ENCODE peak calls at places on chromosomes 4 and X, in nine cellular contexts. X, K, L, Z, Y, I, Q, D and B are unnamed samples.

GRCh38 chr4:18930487-18930886 is 908.9 kb upstream of the LCORL start:
- DNase-seq in X (no peak), K (no peak), L (no peak), Z (no peak), Y (no peak), I (no peak), Q (no peak), D (no peak), B (no peak)

GRCh38 chr4:140223056-140223810 is 69.2 kb upstream of the MAML3 start:
- DNase-seq in X (peak), K (no peak), L (no peak), Z (no peak), Y (no peak), I (peak), Q (peak), D (no peak), B (no peak)

GRCh38 chr4:73661646-73662119 is 41.4 kb upstream of the RASSF6 start:
- DNase-seq in X (peak), K (no peak), L (no peak), Z (no peak), Y (no peak), I (no peak), Q (peak), D (no peak), B (no peak)

GRCh38 chrX:67544871-67545771 is 1.3 kb downstream of the AR start:
- DNase-seq in X (peak), K (peak), L (no peak), Z (no peak), Y (no peak), I (no peak), Q (no peak), D (peak), B (no peak)

GRCh38 chr4:96448315-96448872 is 608.5 kb downstream of the PDHA2 start:
- DNase-seq in X (no peak), K (no peak), L (no peak), Z (no peak), Y (no peak), I (no peak), Q (no peak), D (no peak), B (no peak)

GRCh38 chrX:12950851-12951589 is 23.9 kb upstream of the TMSB4X start:
- DNase-seq in X (no peak), K (peak), L (no peak), Z (peak), Y (peak), I (no peak), Q (no peak), D (no peak), B (no peak)

GRCh38 chr4:82893942-82894341 is 3.0 kb upstream of the SEC31A start:
- DNase-seq in X (no peak), K (peak), L (no peak), Z (no peak), Y (no peak), I (no peak), Q (no peak), D (no peak), B (no peak)

GRCh38 chr4:169583563-169583962 is 28.8 kb downstream of the NEK1 start:
- DNase-seq in X (peak), K (no peak), L (peak), Z (no peak), Y (no peak), I (no peak), Q (no peak), D (no peak), B (no peak)

GRCh38 chr4:168722391-168722790 is 225.5 kb downstream of the PALLD start:
- DNase-seq in X (peak), K (no peak), L (no peak), Z (no peak), Y (no peak), I (no peak), Q (no peak), D (no peak), B (no peak)

GRCh38 chrX:69503228-69503834 is 795 bp upstream of the NALF2 start:
- DNase-seq in X (no peak), K (no peak), L (peak), Z (peak), Y (peak), I (peak), Q (no peak), D (no peak), B (no peak)

GRCh38 chr4:186666252-186666651 is 57.4 kb downstream of the FAT1 start:
- DNase-seq in X (no peak), K (no peak), L (no peak), Z (no peak), Y (no peak), I (no peak), Q (no peak), D (no peak), B (no peak)

GRCh38 chrX:94576367-94577004 is 902.5 kb downstream of the FAM133A start:
- DNase-seq in X (no peak), K (no peak), L (no peak), Z (no peak), Y (no peak), I (no peak), Q (peak), D (no peak), B (no peak)
- TF ChIP-seq CTCF in X (no peak), K (peak), L (no peak), Z (no peak), Y (no peak), I (no peak), Q (peak), D (peak), B (no peak)

GRCh38 chrX:129249563-129249962 is 273.7 kb downstream of the SMARCA1 start:
- DNase-seq in X (no peak), K (no peak), L (no peak), Z (no peak), Y (no peak), I (no peak), Q (no peak), D (no peak), B (no peak)
- TF ChIP-seq CTCF in X (no peak), K (no peak), L (no peak), Z (no peak), Y (no peak), I (no peak), Q (no peak), D (no peak), B (no peak)

GRCh38 chr4:92303621-92304027 is at the start of gene GRID2:
- DNase-seq in X (peak), K (peak), L (no peak), Z (peak), Y (peak), I (peak), Q (peak), D (no peak), B (no peak)
- TF ChIP-seq CTCF in X (peak), K (peak), L (no peak), Z (no peak), Y (no peak), I (no peak), Q (no peak), D (no peak), B (no peak)

DNA sequence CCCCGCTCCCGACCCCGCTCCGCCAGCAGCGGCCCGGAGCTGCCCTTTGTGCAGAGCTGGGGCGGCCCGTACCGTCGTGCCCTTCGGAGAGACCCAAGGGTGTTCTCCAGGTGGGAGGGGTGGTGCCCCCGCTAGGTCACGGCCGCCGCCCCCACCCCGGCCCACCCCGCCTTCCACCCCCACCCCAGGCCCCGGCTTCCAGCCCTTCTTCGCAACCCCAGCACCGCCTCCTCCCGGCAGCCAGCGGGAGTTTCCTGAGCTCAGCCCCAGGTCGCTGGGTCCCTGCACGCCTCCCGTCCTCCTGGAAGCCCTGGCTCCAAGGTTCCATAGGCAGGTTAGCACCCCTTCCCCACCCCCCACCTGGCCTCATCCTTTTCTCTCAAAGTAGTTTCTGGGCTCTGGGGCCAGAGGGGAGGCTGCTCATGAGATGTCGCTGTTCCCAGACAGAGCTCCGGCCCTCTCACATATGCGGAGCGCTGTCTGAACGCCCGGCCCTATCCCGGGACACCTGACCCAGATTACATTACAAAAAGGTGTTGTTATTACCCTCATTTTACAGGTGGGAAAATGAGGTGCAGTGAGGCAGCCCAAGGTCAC is 25.2 kb upstream of the FGFR3 start:
- DNase-seq in X (peak), K (peak), L (no peak), Z (peak), Y (peak), I (no peak), Q (peak), D (peak), B (no peak)
- TF ChIP-seq CTCF in X (peak), K (peak), L (peak), Z (peak), Y (peak), I (no peak), Q (peak), D (peak), B (no peak)

DNA sequence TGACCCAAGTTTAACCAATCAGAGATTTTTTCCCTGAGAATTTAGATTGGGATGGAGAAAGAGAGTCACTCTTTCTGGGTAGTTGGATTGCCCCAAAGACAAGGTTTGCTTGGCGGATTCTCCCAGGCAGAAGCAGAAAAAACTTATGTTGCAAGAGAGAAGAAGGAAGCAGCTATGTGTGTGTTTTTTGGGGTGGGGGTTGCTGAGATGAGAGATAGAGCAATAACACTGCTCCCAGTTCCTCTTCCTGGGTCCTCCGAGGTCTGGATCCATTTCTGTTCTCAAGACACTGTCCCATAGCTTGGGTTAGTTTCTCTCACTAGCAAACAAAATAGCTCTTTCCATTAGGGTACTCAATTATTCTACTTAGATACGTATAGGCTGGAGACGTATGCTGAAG is 222.1 kb downstream of the STIM2 start:
- DNase-seq in X (no peak), K (no peak), L (no peak), Z (no peak), Y (no peak), I (no peak), Q (no peak), D (no peak), B (no peak)
- TF ChIP-seq CTCF in X (no peak), K (no peak), L (no peak), Z (no peak), Y (no peak), I (no peak), Q (no peak), D (no peak), B (no peak)

GRCh38 chr4:126583509-126583908 is 1049.2 kb upstream of the INTU start:
- DNase-seq in X (no peak), K (peak), L (no peak), Z (no peak), Y (peak), I (peak), Q (peak), D (no peak), B (no peak)
- TF ChIP-seq CTCF in X (peak), K (peak), L (peak), Z (no peak), Y (peak), I (no peak), Q (peak), D (no peak), B (no peak)

DNA sequence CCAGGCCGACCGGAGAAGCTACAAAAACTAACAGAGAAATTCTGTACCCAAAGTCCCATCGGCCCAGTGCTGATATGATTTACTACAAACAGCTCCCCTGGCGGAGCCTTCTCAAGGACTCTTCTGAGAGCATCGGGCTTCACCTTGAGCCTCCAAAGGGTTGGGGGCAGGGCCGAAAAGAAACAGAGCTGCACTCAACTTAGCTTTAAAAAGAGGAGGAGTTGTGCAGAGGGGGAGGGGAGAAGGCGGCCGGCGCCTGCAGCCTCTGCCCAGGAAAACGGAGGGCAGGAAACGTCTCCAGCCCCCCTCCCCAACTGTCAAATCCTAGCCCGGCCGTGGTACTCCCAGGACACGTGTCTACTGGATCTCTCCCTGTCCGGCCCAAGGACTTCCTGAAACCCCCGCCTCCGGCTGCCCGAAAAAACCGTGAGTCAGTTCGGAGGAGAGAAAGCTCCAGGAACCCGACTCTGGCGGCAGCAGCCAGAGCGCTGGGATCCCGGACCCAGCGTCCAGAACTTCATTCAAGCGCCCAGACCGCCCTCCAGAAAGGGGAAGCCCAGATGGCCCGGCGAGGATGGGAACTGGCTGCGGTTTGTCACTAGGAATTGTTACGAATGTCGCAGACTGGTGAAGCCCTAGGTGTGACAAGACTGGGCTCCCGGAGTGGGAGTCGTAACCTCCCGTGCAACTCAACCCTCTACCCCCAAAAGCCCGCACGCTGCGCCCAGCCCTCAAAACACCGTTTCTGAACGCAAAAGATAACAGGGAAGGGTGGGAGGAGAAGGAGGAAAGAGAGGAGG is 1.0 kb downstream of the ADAMTS3 start:
- DNase-seq in X (peak), K (peak), L (peak), Z (peak), Y (peak), I (no peak), Q (peak), D (peak), B (no peak)
- TF ChIP-seq CTCF in X (peak), K (peak), L (peak), Z (no peak), Y (peak), I (no peak), Q (peak), D (peak), B (peak)

GRCh38 chr4:7769936-7770674 is 169.6 kb downstream of the AFAP1 start:
- DNase-seq in X (no peak), K (peak), L (no peak), Z (peak), Y (no peak), I (no peak), Q (peak), D (no peak), B (no peak)
- TF ChIP-seq CTCF in X (peak), K (peak), L (peak), Z (peak), Y (peak), I (peak), Q (peak), D (peak), B (no peak)

DNA sequence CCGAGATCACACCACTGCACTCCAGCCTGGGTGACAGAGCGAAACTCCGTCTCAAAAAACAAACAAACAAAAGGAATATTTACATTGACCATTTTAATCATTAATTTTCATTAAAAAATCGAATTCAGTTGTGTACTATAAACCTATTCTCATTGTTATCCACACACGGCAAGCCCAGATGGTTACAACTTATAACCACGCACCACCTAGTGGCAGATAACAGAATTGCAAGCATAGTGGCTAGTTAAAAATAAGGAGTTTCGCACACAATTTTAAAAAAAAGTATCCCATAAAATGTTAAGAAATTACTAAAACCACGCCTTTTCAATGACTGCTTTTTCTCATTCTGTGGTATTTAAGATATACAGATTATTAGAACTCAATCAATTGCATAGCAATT is 25.4 kb downstream of the MBNL3 start:
- DNase-seq in X (no peak), K (peak), L (no peak), Z (no peak), Y (peak), I (peak), Q (no peak), D (peak), B (no peak)
- TF ChIP-seq CTCF in X (peak), K (peak), L (peak), Z (peak), Y (peak), I (peak), Q (peak), D (peak), B (peak)